ENCODE peak calls at places on chromosomes 11 and 22, in seven cellular contexts. One of them, this sample, is unnamed.

GRCh38 chr22:36294293-36294620 is 41.3 kb downstream of the APOL1 start:
- DNase-seq in HCT116: no peak
- DNase-seq in K562: no peak
- DNase-seq in H1: no peak
- DNase-seq in HepG2: no peak
- DNase-seq in SK-N-SH: no peak
- DNase-seq in GM12878: no peak
- DNase-seq in this sample: no peak

GRCh38 chr11:70000228-70000627 is 77.9 kb upstream of the ANO1 start:
- DNase-seq in HCT116: no peak
- DNase-seq in K562: no peak
- DNase-seq in H1: no peak
- DNase-seq in HepG2: no peak
- DNase-seq in SK-N-SH: no peak
- DNase-seq in GM12878: no peak
- DNase-seq in this sample: no peak

GRCh38 chr11:66340596-66341501 is 4.1 kb downstream of the BRMS1 start:
- DNase-seq in HCT116: no peak
- DNase-seq in K562: no peak
- DNase-seq in H1: no peak
- DNase-seq in HepG2: no peak
- DNase-seq in SK-N-SH: peak; percentile 1
- DNase-seq in GM12878: no peak
- DNase-seq in this sample: no peak

GRCh38 chr11:46315033-46315738 is 32.1 kb upstream of the DGKZ start:
- DNase-seq in HCT116: peak; percentile 86
- DNase-seq in K562: peak; percentile 91
- DNase-seq in H1: peak; percentile 77
- DNase-seq in HepG2: peak; percentile 57
- DNase-seq in SK-N-SH: peak; percentile 94
- DNase-seq in GM12878: no peak
- DNase-seq in this sample: peak; percentile 91

GRCh38 chr11:1049431-1049891 is 12.9 kb upstream of the MUC6 start:
- DNase-seq in HCT116: no peak
- DNase-seq in K562: no peak
- DNase-seq in H1: no peak
- DNase-seq in HepG2: no peak
- DNase-seq in SK-N-SH: no peak
- DNase-seq in GM12878: no peak
- DNase-seq in this sample: no peak

GRCh38 chr22:39686776-39687525 is 116.4 kb downstream of the CACNA1I start:
- DNase-seq in HCT116: no peak
- DNase-seq in K562: no peak
- DNase-seq in H1: no peak
- DNase-seq in HepG2: no peak
- DNase-seq in SK-N-SH: no peak
- DNase-seq in GM12878: no peak
- DNase-seq in this sample: no peak

GRCh38 chr11:69429716-69430491 is 51.6 kb upstream of the LINC01488 start:
- DNase-seq in HCT116: no peak
- DNase-seq in K562: no peak
- DNase-seq in H1: no peak
- DNase-seq in HepG2: no peak
- DNase-seq in SK-N-SH: no peak
- DNase-seq in GM12878: no peak
- DNase-seq in this sample: no peak

GRCh38 chr11:86999859-87000753 is 37.6 kb upstream of the TMEM135 start:
- DNase-seq in HCT116: no peak
- DNase-seq in K562: peak; percentile 90
- DNase-seq in H1: no peak
- DNase-seq in HepG2: peak; percentile 99
- DNase-seq in SK-N-SH: peak; percentile 36
- DNase-seq in GM12878: no peak
- DNase-seq in this sample: peak; percentile 99

GRCh38 chr22:32482708-32483107 is 8.1 kb downstream of the FBXO7 start:
- DNase-seq in HCT116: no peak
- DNase-seq in K562: peak; percentile 44
- DNase-seq in H1: no peak
- DNase-seq in HepG2: no peak
- DNase-seq in SK-N-SH: no peak
- DNase-seq in GM12878: peak; percentile 39
- DNase-seq in this sample: no peak

GRCh38 chr11:57158582-57158981 is 23.2 kb upstream of the LRRC55 start:
- DNase-seq in HCT116: no peak
- DNase-seq in K562: no peak
- DNase-seq in H1: no peak
- DNase-seq in HepG2: no peak
- DNase-seq in SK-N-SH: no peak
- DNase-seq in GM12878: no peak
- DNase-seq in this sample: no peak

GRCh38 chr22:21866821-21867527 is 471 bp downstream of the MAPK1 start:
- DNase-seq in HCT116: no peak
- DNase-seq in K562: peak; percentile 88
- DNase-seq in H1: no peak
- DNase-seq in HepG2: no peak
- DNase-seq in SK-N-SH: no peak
- DNase-seq in GM12878: no peak
- DNase-seq in this sample: peak; percentile 12

GRCh38 chr11:19577849-19578619 is 134.6 kb upstream of the NAV2 start:
- DNase-seq in HCT116: no peak
- DNase-seq in K562: no peak
- DNase-seq in H1: no peak
- DNase-seq in HepG2: no peak
- DNase-seq in SK-N-SH: peak; percentile 57
- DNase-seq in GM12878: no peak
- DNase-seq in this sample: no peak

GRCh38 chr11:58577441-58578135 is 1.3 kb upstream of the ZFP91 start:
- DNase-seq in HCT116: no peak
- DNase-seq in K562: no peak
- DNase-seq in H1: no peak
- DNase-seq in HepG2: peak; percentile 33
- DNase-seq in SK-N-SH: no peak
- DNase-seq in GM12878: peak; percentile 66
- DNase-seq in this sample: no peak

GRCh38 chr22:43433904-43434600 is 22.2 kb downstream of the MPPED1 start:
- DNase-seq in HCT116: no peak
- DNase-seq in K562: no peak
- DNase-seq in H1: no peak
- DNase-seq in HepG2: no peak
- DNase-seq in SK-N-SH: no peak
- DNase-seq in GM12878: no peak
- DNase-seq in this sample: no peak

GRCh38 chr22:24455751-24456426 is 28.5 kb downstream of the ADORA2A start:
- DNase-seq in HCT116: no peak
- DNase-seq in K562: peak; percentile 43
- DNase-seq in H1: no peak
- DNase-seq in HepG2: peak; percentile 47
- DNase-seq in SK-N-SH: no peak
- DNase-seq in GM12878: no peak
- DNase-seq in this sample: no peak

GRCh38 chr11:57899378-57899777 is 124.3 kb upstream of the OR9Q1 start:
- DNase-seq in HCT116: no peak
- DNase-seq in K562: no peak
- DNase-seq in H1: no peak
- DNase-seq in HepG2: no peak
- DNase-seq in SK-N-SH: no peak
- DNase-seq in GM12878: no peak
- DNase-seq in this sample: no peak

GRCh38 chr11:68855205-68855978 is 13.7 kb upstream of the CPT1A start:
- DNase-seq in HCT116: no peak
- DNase-seq in K562: no peak
- DNase-seq in H1: no peak
- DNase-seq in HepG2: no peak
- DNase-seq in SK-N-SH: peak; percentile 75
- DNase-seq in GM12878: no peak
- DNase-seq in this sample: no peak

GRCh38 chr11:125455851-125456250 is 40.2 kb downstream of the FEZ1 start:
- DNase-seq in HCT116: no peak
- DNase-seq in K562: no peak
- DNase-seq in H1: no peak
- DNase-seq in HepG2: no peak
- DNase-seq in SK-N-SH: no peak
- DNase-seq in GM12878: no peak
- DNase-seq in this sample: no peak

DNA sequence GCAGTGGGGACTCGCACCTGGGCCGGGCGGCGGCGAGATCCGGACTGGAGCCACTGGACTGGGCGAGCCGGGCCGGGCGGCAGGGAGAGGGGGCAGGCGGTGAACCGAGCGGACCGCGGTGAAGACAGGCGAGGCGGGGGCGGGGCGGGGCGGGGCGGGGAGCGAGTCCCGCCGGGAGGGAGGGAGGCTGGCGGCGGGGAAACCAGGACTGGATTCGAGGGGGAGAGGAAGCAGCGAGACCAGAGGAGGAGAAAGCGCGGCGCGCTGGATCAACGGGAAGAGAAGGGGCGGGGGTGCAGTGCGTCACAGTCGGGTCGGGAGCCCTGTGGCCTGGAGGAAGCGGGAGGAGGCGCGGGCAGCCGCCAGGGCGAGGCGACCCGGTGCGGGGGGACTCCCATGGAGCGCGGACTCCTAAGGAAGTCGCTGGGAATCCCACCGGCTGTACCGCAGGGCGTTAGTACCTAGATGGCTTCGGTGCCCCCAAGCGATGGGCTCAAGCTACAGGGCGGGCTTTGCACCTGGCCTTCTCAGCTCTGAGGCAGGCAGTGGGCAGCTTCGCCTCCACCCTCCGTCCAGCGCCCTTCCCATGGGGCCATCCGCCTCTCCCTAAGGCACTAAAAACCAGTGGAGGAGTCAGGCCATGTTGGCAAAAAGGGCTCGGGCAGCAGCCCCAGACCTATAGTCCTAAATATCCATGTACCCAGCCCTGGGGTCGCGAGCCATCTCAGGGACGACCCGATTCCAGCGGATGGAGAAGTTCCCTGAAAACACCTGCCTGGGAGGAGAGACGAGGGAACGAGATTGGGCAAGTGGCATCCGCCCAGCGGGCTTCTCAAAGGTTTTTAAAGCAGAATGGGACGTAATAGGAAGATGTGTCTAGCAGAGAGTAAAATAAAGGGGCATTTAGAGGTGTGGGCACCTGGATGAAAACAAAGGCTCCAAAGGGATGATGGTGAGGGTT is at the start of gene TMEM121B:
- DNase-seq in HCT116: no peak
- DNase-seq in K562: peak; percentile 46
- DNase-seq in H1: peak; percentile 68
- DNase-seq in HepG2: no peak
- DNase-seq in SK-N-SH: peak; percentile 95
- DNase-seq in GM12878: no peak
- DNase-seq in this sample: no peak
- TF ChIP-seq JUND in HCT116: no peak
- TF ChIP-seq JUND in K562: no peak
- TF ChIP-seq JUND in H1: peak; percentile 56
- TF ChIP-seq JUND in HepG2: no peak
- TF ChIP-seq JUND in SK-N-SH: no peak
- TF ChIP-seq JUND in GM12878: no peak
- TF ChIP-seq JUND in this sample: no peak

DNA sequence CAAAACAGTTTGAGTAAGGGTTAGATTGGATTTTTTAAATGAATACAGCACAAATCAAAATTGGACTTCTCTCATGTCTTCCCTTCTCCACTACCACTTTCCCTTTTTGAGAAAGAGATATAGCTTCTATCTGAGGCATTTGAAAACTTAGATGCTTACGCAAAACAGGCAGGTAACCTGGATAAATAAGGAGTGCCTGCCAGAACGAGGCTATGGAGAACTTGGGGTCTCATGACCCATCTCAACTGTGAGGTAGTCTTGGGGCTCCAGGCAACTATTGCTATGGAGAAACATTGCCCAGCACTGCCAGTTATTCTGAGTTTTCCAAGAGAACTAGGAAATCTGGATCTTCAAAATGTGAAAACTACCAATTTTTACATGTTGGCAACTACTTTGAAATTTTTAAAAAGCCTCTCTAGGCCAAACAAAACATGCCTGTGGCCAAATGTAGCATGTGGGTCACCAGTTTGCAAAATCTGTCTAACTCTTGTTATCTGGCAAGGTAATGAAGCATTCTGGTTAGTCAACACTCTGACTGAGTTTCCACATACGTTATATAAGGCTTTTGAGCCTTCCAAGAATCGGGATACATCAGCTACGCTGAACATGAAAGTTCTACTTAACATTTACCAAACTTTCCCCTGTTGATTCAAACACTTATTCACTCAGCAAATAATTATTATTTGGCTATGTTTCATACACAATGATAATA is 752.7 kb downstream of the KCNA4 start:
- DNase-seq in HCT116: no peak
- DNase-seq in K562: no peak
- DNase-seq in H1: no peak
- DNase-seq in HepG2: no peak
- DNase-seq in SK-N-SH: no peak
- DNase-seq in GM12878: no peak
- DNase-seq in this sample: no peak
- TF ChIP-seq JUND in HCT116: no peak
- TF ChIP-seq JUND in K562: no peak
- TF ChIP-seq JUND in H1: no peak
- TF ChIP-seq JUND in HepG2: no peak
- TF ChIP-seq JUND in SK-N-SH: no peak
- TF ChIP-seq JUND in GM12878: no peak
- TF ChIP-seq JUND in this sample: no peak

GRCh38 chr11:75867778-75868374 is 52.9 kb downstream of the UVRAG start:
- DNase-seq in HCT116: peak; percentile 31
- DNase-seq in K562: peak; percentile 50
- DNase-seq in H1: no peak
- DNase-seq in HepG2: peak; percentile 43
- DNase-seq in SK-N-SH: peak; percentile 59
- DNase-seq in GM12878: peak; percentile 24
- DNase-seq in this sample: peak; percentile 44
- TF ChIP-seq JUND in HCT116: no peak
- TF ChIP-seq JUND in K562: no peak
- TF ChIP-seq JUND in H1: no peak
- TF ChIP-seq JUND in HepG2: no peak
- TF ChIP-seq JUND in SK-N-SH: no peak
- TF ChIP-seq JUND in GM12878: no peak
- TF ChIP-seq JUND in this sample: no peak

GRCh38 chr22:46984751-46985506 is 222.5 kb downstream of the TBC1D22A start:
- DNase-seq in HCT116: peak; percentile 41
- DNase-seq in K562: no peak
- DNase-seq in H1: no peak
- DNase-seq in HepG2: no peak
- DNase-seq in SK-N-SH: no peak
- DNase-seq in GM12878: no peak
- DNase-seq in this sample: no peak
- TF ChIP-seq JUND in HCT116: peak; percentile 68
- TF ChIP-seq JUND in K562: no peak
- TF ChIP-seq JUND in H1: no peak
- TF ChIP-seq JUND in HepG2: no peak
- TF ChIP-seq JUND in SK-N-SH: peak; percentile 13
- TF ChIP-seq JUND in GM12878: no peak
- TF ChIP-seq JUND in this sample: no peak

This sample was measured in T47D.